ENCODE peak calls at places on chromosomes 3 and 15, in four cellular contexts. V is GM12878, N is HepG2, Y is K562. E is an unnamed sample.
A peak's percentile ranks its signal among the peaks of the same experiment; 100 is the strongest.

GRCh38 chr3:72359743-72360142 is 488.5 kb downstream of the SHQ1 start:
- DNase-seq in V (no peak), N (no peak), Y (no peak), E (no peak)

GRCh38 chr3:103495186-103495585 is 1060.4 kb downstream of the ZPLD1 start:
- DNase-seq in V (no peak), N (no peak), Y (no peak), E (no peak)

GRCh38 chr15:64874131-64874530 is 32.4 kb downstream of the PLEKHO2 start:
- DNase-seq in V (no peak), N (no peak), Y (no peak), E (no peak)

GRCh38 chr3:100425321-100425720 is 24.0 kb downstream of the LNP1 start:
- DNase-seq in V (no peak), N (no peak), Y (peak; percentile 67), E (no peak)

GRCh38 chr3:141430326-141430725 is 56.5 kb upstream of the RASA2 start:
- DNase-seq in V (no peak), N (no peak), Y (no peak), E (no peak)

GRCh38 chr15:23536659-23537058 is 28.8 kb upstream of the MKRN3 start:
- DNase-seq in V (no peak), N (no peak), Y (no peak), E (no peak)

GRCh38 chr15:90710436-90710835 is 6.7 kb upstream of the BLM start:
- DNase-seq in V (no peak), N (no peak), Y (no peak), E (no peak)

GRCh38 chr3:179069762-179070390 is 1.7 kb downstream of the ZMAT3 start:
- DNase-seq in V (no peak), N (no peak), Y (no peak), E (no peak)

GRCh38 chr3:29642393-29643033 is 361.6 kb downstream of the RBMS3 start:
- DNase-seq in V (no peak), N (no peak), Y (no peak), E (peak; percentile 10)

GRCh38 chr15:31552482-31553099 is 226.0 kb downstream of the KLF13 start:
- DNase-seq in V (no peak), N (no peak), Y (no peak), E (no peak)

GRCh38 chr15:78617131-78617915 is 3.5 kb downstream of the CHRNA3 start:
- DNase-seq in V (no peak), N (no peak), Y (no peak), E (no peak)

GRCh38 chr3:42685891-42686820 is 819 bp downstream of the KLHL40 start:
- DNase-seq in V (no peak), N (no peak), Y (no peak), E (no peak)

GRCh38 chr15:41233367-41233771 is 2.3 kb downstream of the CHP1 start:
- DNase-seq in V (no peak), N (peak; percentile 14), Y (peak; percentile 85), E (no peak)

GRCh38 chr3:141845407-141846049 is 30.9 kb upstream of the ATP1B3 start:
- DNase-seq in V (no peak), N (no peak), Y (peak; percentile 57), E (no peak)

GRCh38 chr15:55344206-55344605 is 25.2 kb downstream of the PIGB start:
- DNase-seq in V (no peak), N (no peak), Y (peak; percentile 7), E (no peak)

GRCh38 chr15:99755692-99756409 is 22.6 kb upstream of the LYSMD4 start:
- DNase-seq in V (peak; percentile 43), N (peak; percentile 74), Y (peak; percentile 70), E (peak; percentile 76)

GRCh38 chr15:62254137-62254934 is 89.3 kb upstream of the C2CD4B start:
- DNase-seq in V (no peak), N (peak; percentile 59), Y (peak; percentile 66), E (peak; percentile 59)

GRCh38 chr3:171854649-171855305 is 11.6 kb downstream of the TMEM212 start:
- DNase-seq in V (no peak), N (no peak), Y (no peak), E (no peak)

GRCh38 chr3:156750191-156750873 is 75.8 kb upstream of the LEKR1 start:
- DNase-seq in V (no peak), N (no peak), Y (no peak), E (no peak)

GRCh38 chr3:101803152-101803782 is 24.3 kb downstream of the NXPE3 start:
- DNase-seq in V (no peak), N (peak; percentile 74), Y (peak; percentile 72), E (peak; percentile 53)

GRCh38 chr3:134325722-134326121 is 48.5 kb downstream of the AMOTL2 start:
- DNase-seq in V (no peak), N (no peak), Y (no peak), E (no peak)

GRCh38 chr3:134250717-134251220 is at the start of gene RYK:
- DNase-seq in V (no peak), N (peak; percentile 83), Y (peak; percentile 83), E (peak; percentile 88)

GRCh38 chr3:195548496-195548895 is 5.4 kb upstream of the PPP1R2 start:
- DNase-seq in V (no peak), N (peak; percentile 91), Y (no peak), E (no peak)

GRCh38 chr15:78879517-78880241 is 7.0 kb downstream of the MORF4L1 start:
- DNase-seq in V (no peak), N (no peak), Y (peak; percentile 31), E (no peak)

GRCh38 chr15:80582816-80583423 is 112.2 kb upstream of the ABHD17C start:
- DNase-seq in V (no peak), N (no peak), Y (no peak), E (no peak)

GRCh38 chr15:101115887-101116680 is 135.8 kb downstream of the CHSY1 start:
- DNase-seq in V (no peak), N (no peak), Y (no peak), E (no peak)

DNA sequence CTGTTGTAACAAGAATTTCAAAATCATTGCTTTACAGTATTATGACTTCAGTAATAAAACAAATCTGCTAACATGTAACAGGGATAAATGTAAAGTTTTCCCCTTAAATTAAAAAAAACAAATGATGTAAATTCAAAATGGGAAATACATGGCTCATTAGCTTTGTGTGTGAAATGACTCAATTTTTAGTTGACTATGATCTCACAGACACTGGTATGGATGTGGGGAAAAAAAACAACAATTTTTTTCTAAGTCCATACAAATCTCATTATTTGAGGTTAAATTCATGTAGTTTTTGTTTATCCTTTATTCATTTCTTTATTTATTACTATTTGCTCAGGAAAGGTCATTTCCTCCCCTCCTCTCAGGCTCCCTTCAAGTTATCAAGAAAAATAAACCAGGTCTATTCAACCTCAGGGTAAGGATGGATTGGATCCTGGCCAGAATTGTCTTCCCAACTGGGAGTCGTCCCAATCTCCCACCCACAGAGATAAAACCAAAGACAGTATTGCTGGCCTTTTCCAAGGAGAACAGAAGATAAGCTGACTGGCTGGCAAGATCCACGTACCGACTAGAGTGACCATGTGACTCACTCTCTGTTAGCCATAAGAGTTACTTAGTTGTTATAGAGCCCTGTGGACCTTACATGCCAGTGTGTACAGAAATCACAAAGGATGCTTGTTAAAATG is 373.3 kb downstream of the GAP43 start:
- DNase-seq in V (no peak), N (no peak), Y (no peak), E (no peak)
- TF ChIP-seq BHLHE40 in V (no peak), N (no peak), Y (no peak), E (no peak)

GRCh38 chr3:88061749-88062148 is 2.7 kb downstream of the ZNF654 start:
- DNase-seq in V (no peak), N (no peak), Y (no peak), E (no peak)

GRCh38 chr3:88059380-88060160 is 515 bp downstream of the ZNF654 start:
- DNase-seq in V (no peak), N (no peak), Y (peak; percentile 51), E (peak; percentile 20)

GRCh38 chr3:88058322-88058592 is 548 bp downstream of the CGGBP1 start:
- DNase-seq in V (no peak), N (peak; percentile 2), Y (no peak), E (no peak)

GRCh38 chr3:88058593-88059379 is at the start of the genes CGGBP1 and ZNF654:
- DNase-seq in V (peak; percentile 95), N (peak; percentile 97), Y (peak; percentile 96), E (peak; percentile 91)

DNA sequence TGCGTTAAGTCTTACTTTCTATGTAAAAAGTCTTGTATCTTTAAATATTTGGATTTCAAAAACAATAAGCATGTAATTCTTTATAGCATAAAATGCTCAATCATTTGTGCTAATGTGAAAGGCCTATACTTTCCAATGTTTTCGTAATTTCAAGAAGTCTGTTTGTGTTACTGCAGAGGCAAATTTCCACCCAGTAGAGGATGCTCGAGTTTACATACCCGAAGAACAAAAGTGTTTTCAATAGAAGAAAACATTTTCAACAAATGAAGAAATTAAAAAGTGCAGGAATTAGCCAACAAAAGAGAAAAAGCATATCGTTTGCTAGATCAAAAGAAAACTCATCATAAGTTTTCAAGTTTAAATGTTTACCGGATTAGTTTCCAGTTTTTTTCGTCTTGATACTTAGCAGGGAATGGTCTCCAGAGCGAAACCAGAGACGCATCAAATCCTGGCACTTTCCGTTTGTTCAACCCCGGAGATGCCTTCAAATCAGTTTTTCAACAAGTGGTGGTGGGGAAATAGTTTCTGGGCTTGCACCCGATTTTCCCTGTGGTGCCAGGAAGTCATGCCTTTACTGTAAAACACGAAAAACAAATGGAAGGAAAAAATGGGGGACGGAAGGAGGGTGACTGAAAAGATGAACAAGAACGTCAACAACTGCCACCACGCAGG is 1.0 kb downstream of the CGGBP1 start:
- DNase-seq in V (no peak), N (no peak), Y (no peak), E (no peak)
- TF ChIP-seq FOXM1 in V (no peak), N (no peak), Y (no peak), E (no peak)

DNA sequence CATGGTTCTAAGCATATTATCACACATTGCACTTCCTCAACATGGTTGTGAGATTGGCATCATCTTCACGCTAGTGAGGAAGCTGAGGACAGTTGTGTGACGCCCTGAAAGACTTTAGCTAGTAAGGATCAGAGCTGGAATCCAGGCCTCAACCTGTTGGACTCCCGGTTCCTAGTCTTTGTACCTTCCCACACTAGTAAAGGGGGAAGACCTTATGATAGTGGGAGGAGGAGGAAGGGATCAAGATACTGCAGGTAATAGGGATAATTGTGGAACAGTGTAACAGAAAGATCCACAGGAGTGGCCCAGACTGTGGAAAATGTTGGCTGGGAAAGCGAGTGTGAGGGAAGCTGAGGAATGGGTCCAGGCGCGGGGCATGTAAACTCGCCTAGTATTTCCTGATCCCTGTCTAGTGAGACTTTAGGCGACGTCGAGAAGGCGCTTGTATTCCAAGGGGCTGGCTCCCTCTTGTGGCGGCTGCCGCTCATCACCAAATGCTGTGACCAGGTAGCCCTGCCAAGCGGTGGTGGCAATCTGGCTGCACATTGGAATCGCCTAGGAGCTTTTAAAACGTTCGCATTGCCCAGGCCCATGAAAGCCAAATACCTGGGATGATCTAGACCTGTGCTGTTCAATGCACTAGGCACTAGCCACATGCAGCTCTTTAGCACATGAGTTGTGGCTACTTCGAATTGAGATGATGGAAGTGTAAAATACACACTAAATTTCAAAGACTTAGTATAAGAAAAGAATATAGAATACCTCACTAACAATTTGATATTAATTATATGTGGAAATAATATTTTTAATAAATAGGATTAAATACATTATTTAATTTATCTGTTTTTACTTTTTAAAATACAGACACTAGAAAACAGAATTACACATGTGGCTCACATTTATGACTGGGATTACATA is 38.8 kb upstream of the CLDN18 start:
- DNase-seq in V (no peak), N (peak; percentile 43), Y (peak; percentile 58), E (peak; percentile 81)
- TF ChIP-seq FOXK2 in V (no peak), N (no peak), Y (no peak), E (no peak)

GRCh38 chr15:85789496-85789875 is 5.2 kb downstream of the KLHL25 start:
- DNase-seq in V (no peak), N (no peak), Y (no peak), E (no peak)

GRCh38 chr15:85786778-85787114 is 8.0 kb downstream of the KLHL25 start:
- DNase-seq in V (no peak), N (peak; percentile 56), Y (no peak), E (no peak)

GRCh38 chr15:85782112-85782511 is 12.6 kb downstream of the KLHL25 start:
- DNase-seq in V (peak; percentile 3), N (no peak), Y (no peak), E (no peak)

GRCh38 chr15:85788796-85789495 is 5.8 kb downstream of the KLHL25 start:
- DNase-seq in V (no peak), N (no peak), Y (no peak), E (no peak)

GRCh38 chr15:85785887-85786777 is 8.6 kb downstream of the KLHL25 start:
- DNase-seq in V (no peak), N (peak; percentile 79), Y (no peak), E (no peak)
- TF ChIP-seq BHLHE40 in V (no peak), N (no peak), Y (no peak), E (no peak)